ENCODE peak calls at places on chromosomes 2 and 18, in six cellular contexts. One of them, this sample, is unnamed.
A peak's percentile ranks its signal among the peaks of the same experiment; 100 is the strongest.

GRCh38 chr2:55581435-55581834 is 36.0 kb downstream of the PPP4R3B start:
- DNase-seq in HCT116: peak; percentile 21
- DNase-seq in HepG2: peak; percentile 27
- DNase-seq in A549: no peak
- DNase-seq in GM12878: no peak
- DNase-seq in IMR-90: no peak
- DNase-seq in this sample: no peak

GRCh38 chr18:59268722-59269562 is 4.3 kb downstream of the RAX start:
- DNase-seq in GM12878: no peak
- DNase-seq in HCT116: no peak
- DNase-seq in IMR-90: no peak
- DNase-seq in A549: peak; percentile 57
- DNase-seq in HepG2: peak; percentile 13
- DNase-seq in this sample: peak; percentile 89

GRCh38 chr18:57959278-57959677 is 84.7 kb upstream of the NEDD4L start:
- DNase-seq in HCT116: peak; percentile 72
- DNase-seq in HepG2: peak; percentile 66
- DNase-seq in GM12878: no peak
- DNase-seq in A549: peak; percentile 67
- DNase-seq in IMR-90: peak; percentile 62
- DNase-seq in this sample: no peak

GRCh38 chr18:79857082-79857661 is 59.4 kb downstream of the KCNG2 start:
- DNase-seq in A549: peak; percentile 31
- DNase-seq in HepG2: peak; percentile 19
- DNase-seq in HCT116: no peak
- DNase-seq in IMR-90: peak; percentile 58
- DNase-seq in GM12878: no peak
- DNase-seq in this sample: peak; percentile 50

GRCh38 chr2:160375037-160375436 is 118.6 kb downstream of the RBMS1 start:
- DNase-seq in HepG2: no peak
- DNase-seq in HCT116: no peak
- DNase-seq in GM12878: no peak
- DNase-seq in A549: no peak
- DNase-seq in IMR-90: peak; percentile 87
- DNase-seq in this sample: no peak

GRCh38 chr2:86358982-86359381 is 21.6 kb upstream of the REEP1 start:
- DNase-seq in A549: no peak
- DNase-seq in HepG2: no peak
- DNase-seq in IMR-90: no peak
- DNase-seq in HCT116: no peak
- DNase-seq in GM12878: peak; percentile 51
- DNase-seq in this sample: no peak

GRCh38 chr2:215664847-215665525 is 229.1 kb upstream of the FN1 start:
- DNase-seq in A549: peak; percentile 51
- DNase-seq in IMR-90: peak; percentile 93
- DNase-seq in HepG2: peak; percentile 41
- DNase-seq in HCT116: peak; percentile 31
- DNase-seq in GM12878: peak; percentile 63
- DNase-seq in this sample: no peak

GRCh38 chr2:240993446-240994160 is 4.8 kb upstream of the SNED1 start:
- DNase-seq in IMR-90: no peak
- DNase-seq in A549: no peak
- DNase-seq in HCT116: no peak
- DNase-seq in GM12878: no peak
- DNase-seq in HepG2: no peak
- DNase-seq in this sample: peak; percentile 41

GRCh38 chr2:15941483-15941853 is 1.1 kb downstream of the MYCN start:
- DNase-seq in HCT116: no peak
- DNase-seq in A549: peak; percentile 25
- DNase-seq in IMR-90: no peak
- DNase-seq in GM12878: no peak
- DNase-seq in HepG2: no peak
- DNase-seq in this sample: peak; percentile 74

DNA sequence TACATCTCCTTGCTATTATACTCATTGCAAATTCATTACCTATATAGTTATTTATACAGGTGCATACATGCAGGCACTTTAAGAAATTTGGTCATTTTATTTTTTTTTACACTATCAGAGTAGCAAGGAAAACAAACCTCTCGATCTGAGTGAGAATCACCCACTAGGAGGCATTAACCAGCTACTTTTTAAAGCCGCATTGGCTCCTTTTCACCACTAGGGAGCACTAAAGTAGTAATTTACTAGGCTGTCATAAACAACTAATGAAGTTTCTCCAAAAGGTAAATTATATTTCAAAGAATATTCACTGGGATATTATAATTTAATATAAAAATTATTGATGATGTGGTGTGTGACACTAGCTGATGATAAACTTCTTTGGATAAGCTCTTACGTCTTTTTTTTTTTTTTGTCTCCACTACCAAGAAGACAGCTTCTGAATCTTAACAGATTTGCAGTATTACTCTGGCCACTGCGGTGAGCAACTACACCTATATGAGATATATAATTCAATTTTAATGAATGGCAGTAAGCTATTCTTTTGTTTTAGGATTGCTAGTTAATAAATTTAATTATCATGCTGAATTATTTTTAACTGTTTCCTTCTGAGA is 101.9 kb downstream of the NOL4 start:
- DNase-seq in IMR-90: peak; percentile 53
- DNase-seq in HepG2: peak; percentile 36
- DNase-seq in GM12878: peak; percentile 17
- DNase-seq in HCT116: peak; percentile 16
- DNase-seq in A549: peak; percentile 2
- DNase-seq in this sample: no peak
- TF ChIP-seq RAD21 in IMR-90: peak; percentile 62
- TF ChIP-seq RAD21 in HepG2: no peak
- TF ChIP-seq RAD21 in GM12878: peak; percentile 98
- TF ChIP-seq RAD21 in HCT116: peak; percentile 56
- TF ChIP-seq RAD21 in A549: peak; percentile 61
- TF ChIP-seq RAD21 in this sample: peak; percentile 87

GRCh38 chr2:23523651-23524260 is 138.8 kb downstream of the KLHL29 start:
- DNase-seq in A549: no peak
- DNase-seq in IMR-90: peak; percentile 33
- DNase-seq in HCT116: no peak
- DNase-seq in HepG2: no peak
- DNase-seq in GM12878: no peak
- DNase-seq in this sample: no peak
- TF ChIP-seq RAD21 in A549: no peak
- TF ChIP-seq RAD21 in IMR-90: no peak
- TF ChIP-seq RAD21 in HCT116: no peak
- TF ChIP-seq RAD21 in HepG2: no peak
- TF ChIP-seq RAD21 in GM12878: no peak
- TF ChIP-seq RAD21 in this sample: no peak

GRCh38 chr2:84532291-84532690 is 16.0 kb downstream of the DNAH6 start:
- DNase-seq in A549: no peak
- DNase-seq in GM12878: no peak
- DNase-seq in HepG2: no peak
- DNase-seq in IMR-90: no peak
- DNase-seq in HCT116: no peak
- DNase-seq in this sample: no peak

GRCh38 chr2:84526562-84526961 is 10.3 kb downstream of the DNAH6 start:
- DNase-seq in HCT116: no peak
- DNase-seq in A549: no peak
- DNase-seq in GM12878: no peak
- DNase-seq in HepG2: no peak
- DNase-seq in IMR-90: peak; percentile 23
- DNase-seq in this sample: no peak

GRCh38 chr2:84527137-84528129 is 11.1 kb downstream of the DNAH6 start:
- DNase-seq in A549: no peak
- DNase-seq in GM12878: no peak
- DNase-seq in HCT116: no peak
- DNase-seq in IMR-90: no peak
- DNase-seq in HepG2: no peak
- DNase-seq in this sample: no peak
- TF ChIP-seq RAD21 in A549: no peak
- TF ChIP-seq RAD21 in GM12878: no peak
- TF ChIP-seq RAD21 in HCT116: no peak
- TF ChIP-seq RAD21 in IMR-90: no peak
- TF ChIP-seq RAD21 in HepG2: no peak
- TF ChIP-seq RAD21 in this sample: no peak

GRCh38 chr18:75244336-75244735 is 33.7 kb downstream of the TSHZ1 start:
- DNase-seq in HCT116: no peak
- DNase-seq in HepG2: peak; percentile 21
- DNase-seq in A549: no peak
- DNase-seq in GM12878: no peak
- DNase-seq in IMR-90: no peak
- DNase-seq in this sample: peak; percentile 53
- TF ChIP-seq RAD21 in HCT116: peak; percentile 59
- TF ChIP-seq RAD21 in HepG2: peak; percentile 60
- TF ChIP-seq RAD21 in A549: peak; percentile 15
- TF ChIP-seq RAD21 in GM12878: peak; percentile 53
- TF ChIP-seq RAD21 in IMR-90: no peak
- TF ChIP-seq RAD21 in this sample: peak; percentile 77

GRCh38 chr2:218733615-218734021 is 23.0 kb downstream of the TTLL4 start:
- DNase-seq in A549: peak; percentile 10
- DNase-seq in HepG2: peak; percentile 84
- DNase-seq in IMR-90: peak; percentile 93
- DNase-seq in GM12878: peak; percentile 44
- DNase-seq in HCT116: no peak
- DNase-seq in this sample: no peak
- TF ChIP-seq RAD21 in A549: no peak
- TF ChIP-seq RAD21 in HepG2: no peak
- TF ChIP-seq RAD21 in IMR-90: no peak
- TF ChIP-seq RAD21 in GM12878: no peak
- TF ChIP-seq RAD21 in HCT116: no peak
- TF ChIP-seq RAD21 in this sample: no peak

GRCh38 chr2:213315168-213315876 is 31.1 kb downstream of the SPAG16 start:
- DNase-seq in GM12878: peak; percentile 11
- DNase-seq in IMR-90: no peak
- DNase-seq in HepG2: no peak
- DNase-seq in HCT116: no peak
- DNase-seq in A549: no peak
- DNase-seq in this sample: no peak
- TF ChIP-seq RAD21 in GM12878: no peak
- TF ChIP-seq RAD21 in IMR-90: no peak
- TF ChIP-seq RAD21 in HepG2: no peak
- TF ChIP-seq RAD21 in HCT116: no peak
- TF ChIP-seq RAD21 in A549: no peak
- TF ChIP-seq RAD21 in this sample: no peak

DNA sequence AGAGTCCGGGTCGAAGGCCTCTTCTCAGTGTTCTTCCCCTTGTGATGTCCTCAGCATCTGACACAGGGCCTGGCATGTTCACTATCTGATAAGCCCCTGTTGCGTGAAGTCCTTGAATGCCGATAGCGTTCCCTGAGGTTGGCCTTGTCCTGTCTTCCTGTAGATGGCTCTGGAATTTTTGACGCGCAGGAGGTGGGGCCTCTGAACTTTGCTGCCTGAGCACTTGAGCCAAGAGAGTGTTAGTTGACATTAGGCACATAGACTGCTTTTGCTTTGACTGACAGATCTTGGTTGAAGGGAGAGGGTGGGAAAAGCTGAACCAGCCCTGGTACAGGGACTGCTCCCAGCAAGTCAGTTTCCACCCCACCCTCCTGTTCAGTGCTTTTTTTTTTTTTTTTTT is 53.0 kb downstream of the LDLRAD4 start:
- DNase-seq in IMR-90: no peak
- DNase-seq in GM12878: no peak
- DNase-seq in HepG2: peak; percentile 67
- DNase-seq in A549: no peak
- DNase-seq in HCT116: no peak
- DNase-seq in this sample: no peak
- TF ChIP-seq RAD21 in IMR-90: no peak
- TF ChIP-seq RAD21 in GM12878: no peak
- TF ChIP-seq RAD21 in HepG2: no peak
- TF ChIP-seq RAD21 in A549: no peak
- TF ChIP-seq RAD21 in HCT116: no peak
- TF ChIP-seq RAD21 in this sample: no peak

GRCh38 chr18:63099848-63100625 is 219.5 kb downstream of the BCL2 start:
- DNase-seq in A549: no peak
- DNase-seq in HCT116: no peak
- DNase-seq in HepG2: no peak
- DNase-seq in GM12878: peak; percentile 54
- DNase-seq in IMR-90: no peak
- DNase-seq in this sample: no peak

GRCh38 chr18:63099026-63099840 is 220.3 kb downstream of the BCL2 start:
- DNase-seq in A549: no peak
- DNase-seq in IMR-90: no peak
- DNase-seq in GM12878: no peak
- DNase-seq in HepG2: no peak
- DNase-seq in HCT116: no peak
- DNase-seq in this sample: no peak

GRCh38 chr18:63096327-63096874 is 223.2 kb downstream of the BCL2 start:
- DNase-seq in A549: no peak
- DNase-seq in HepG2: no peak
- DNase-seq in IMR-90: no peak
- DNase-seq in GM12878: no peak
- DNase-seq in HCT116: no peak
- DNase-seq in this sample: no peak

GRCh38 chr18:63097198-63097597 is 222.4 kb downstream of the BCL2 start:
- DNase-seq in IMR-90: no peak
- DNase-seq in A549: no peak
- DNase-seq in HCT116: no peak
- DNase-seq in HepG2: no peak
- DNase-seq in GM12878: no peak
- DNase-seq in this sample: no peak

DNA sequence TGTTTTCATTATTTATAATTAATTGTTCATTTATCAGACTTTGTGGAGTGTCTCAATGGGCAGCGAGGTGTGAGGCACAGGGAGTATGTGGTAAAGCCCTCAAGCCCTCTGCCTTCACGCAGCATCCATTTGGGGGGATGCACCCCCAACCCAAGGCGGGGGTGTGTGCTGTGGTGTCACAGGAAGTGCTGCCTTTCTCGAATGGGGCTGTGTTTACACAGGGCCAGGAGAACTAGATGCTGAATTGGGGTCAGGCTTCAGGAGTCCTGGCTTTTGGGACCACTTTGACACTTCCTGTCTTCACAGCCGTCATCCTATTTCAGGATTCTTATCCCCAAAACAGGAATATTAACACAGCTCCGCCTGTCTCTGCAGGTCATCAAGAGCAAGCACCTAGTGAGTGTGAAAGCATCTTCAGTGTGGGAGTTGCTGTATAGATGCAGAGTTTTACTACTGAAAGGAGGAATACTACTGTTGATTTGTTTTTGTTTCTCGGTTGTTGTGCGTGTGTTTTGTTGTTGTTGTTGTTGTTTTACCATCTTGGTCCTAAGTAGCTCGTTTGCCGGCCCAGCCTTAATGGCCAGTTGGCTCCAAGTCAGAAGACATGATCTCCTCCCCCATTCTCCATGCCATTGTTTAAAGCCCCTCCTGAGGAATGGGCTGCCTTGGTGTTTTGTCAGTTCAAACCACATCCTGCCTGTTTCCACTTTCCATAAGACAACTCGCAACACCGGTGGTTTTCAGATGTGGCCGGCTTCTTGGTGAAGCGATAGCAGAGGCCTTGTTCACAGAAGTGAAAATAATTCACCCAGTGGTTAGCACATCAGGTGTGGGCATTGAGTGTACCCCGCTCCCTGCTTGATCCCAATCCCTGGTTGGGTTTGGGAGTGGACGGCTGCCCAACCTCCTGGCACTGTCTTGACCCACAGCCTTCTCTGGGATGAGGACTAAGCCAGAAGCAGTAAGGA is 221.3 kb downstream of the BCL2 start:
- DNase-seq in IMR-90: no peak
- DNase-seq in HCT116: no peak
- DNase-seq in HepG2: no peak
- DNase-seq in GM12878: peak; percentile 77
- DNase-seq in A549: no peak
- DNase-seq in this sample: no peak
- TF ChIP-seq RAD21 in IMR-90: no peak
- TF ChIP-seq RAD21 in HCT116: no peak
- TF ChIP-seq RAD21 in HepG2: no peak
- TF ChIP-seq RAD21 in GM12878: no peak
- TF ChIP-seq RAD21 in A549: no peak
- TF ChIP-seq RAD21 in this sample: no peak

This sample was measured in H1.